ENCODE peak calls at places on chromosomes 3 and 15, in seven cellular contexts. U is heart left ventricle, Y is IMR-90, L is H1, Z is A549, A is tibial artery, N is kidney. Q is an unnamed sample.

GRCh38 chr15:74464216-74464615 is 3.3 kb upstream of the UBL7 start:
- DNase-seq in Z (no peak), U (no peak), N (no peak), Y (no peak), A (no peak), L (no peak), Q (no peak)

GRCh38 chr3:136612512-136612911 is 139.7 kb downstream of the STAG1 start:
- DNase-seq in U (no peak), A (no peak), Z (no peak), N (no peak), Y (peak; percentile 27), L (no peak), Q (no peak)

GRCh38 chr3:10464068-10464434 is 41.3 kb downstream of the ATP2B2 start:
- DNase-seq in Z (no peak), L (no peak), U (no peak), Y (no peak), A (no peak), N (no peak), Q (no peak)

GRCh38 chr3:134419214-134419965 is 45.1 kb upstream of the AMOTL2 start:
- DNase-seq in N (no peak), U (no peak), Y (no peak), Z (no peak), A (no peak), L (no peak), Q (no peak)

GRCh38 chr15:42082832-42083604 is 11.3 kb downstream of the PLA2G4D start:
- DNase-seq in Z (no peak), U (no peak), N (no peak), A (no peak), Y (no peak), L (no peak), Q (peak; percentile 72)

GRCh38 chr3:143337387-143337786 is 217.8 kb downstream of the CHST2 start:
- DNase-seq in Y (no peak), N (no peak), A (no peak), Z (no peak), L (no peak), U (no peak), Q (no peak)

GRCh38 chr15:42385980-42386695 is 26.8 kb downstream of the CAPN3 start:
- DNase-seq in A (no peak), U (no peak), N (no peak), L (no peak), Y (peak; percentile 6), Z (no peak), Q (peak; percentile 43)

GRCh38 chr3:100590114-100590839 is 19.1 kb upstream of the ADGRG7 start:
- DNase-seq in L (no peak), Z (peak; percentile 49), Y (peak; percentile 76), N (no peak), A (peak; percentile 49), U (peak; percentile 40), Q (no peak)

GRCh38 chr3:78096488-78097255 is 1056.8 kb downstream of the ROBO2 start:
- DNase-seq in A (no peak), Z (no peak), U (no peak), N (no peak), Y (peak; percentile 72), L (no peak), Q (no peak)

GRCh38 chr3:45343947-45344346 is 44.4 kb upstream of the LARS2 start:
- DNase-seq in U (no peak), N (no peak), L (no peak), A (no peak), Z (peak; percentile 5), Y (peak; percentile 18), Q (no peak)

GRCh38 chr3:160870327-160870726 is 114.3 kb downstream of the PPM1L start:
- DNase-seq in Y (no peak), N (no peak), U (no peak), A (no peak), Z (no peak), L (no peak), Q (no peak)

GRCh38 chr3:114896978-114897377 is 250.1 kb downstream of the ZBTB20 start:
- DNase-seq in Y (no peak), L (no peak), U (no peak), N (no peak), Z (no peak), A (no peak), Q (no peak)

GRCh38 chr3:148173836-148174235 is 523.9 kb upstream of the AGTR1 start:
- DNase-seq in A (no peak), N (no peak), Z (no peak), L (no peak), U (no peak), Y (no peak), Q (no peak)

DNA sequence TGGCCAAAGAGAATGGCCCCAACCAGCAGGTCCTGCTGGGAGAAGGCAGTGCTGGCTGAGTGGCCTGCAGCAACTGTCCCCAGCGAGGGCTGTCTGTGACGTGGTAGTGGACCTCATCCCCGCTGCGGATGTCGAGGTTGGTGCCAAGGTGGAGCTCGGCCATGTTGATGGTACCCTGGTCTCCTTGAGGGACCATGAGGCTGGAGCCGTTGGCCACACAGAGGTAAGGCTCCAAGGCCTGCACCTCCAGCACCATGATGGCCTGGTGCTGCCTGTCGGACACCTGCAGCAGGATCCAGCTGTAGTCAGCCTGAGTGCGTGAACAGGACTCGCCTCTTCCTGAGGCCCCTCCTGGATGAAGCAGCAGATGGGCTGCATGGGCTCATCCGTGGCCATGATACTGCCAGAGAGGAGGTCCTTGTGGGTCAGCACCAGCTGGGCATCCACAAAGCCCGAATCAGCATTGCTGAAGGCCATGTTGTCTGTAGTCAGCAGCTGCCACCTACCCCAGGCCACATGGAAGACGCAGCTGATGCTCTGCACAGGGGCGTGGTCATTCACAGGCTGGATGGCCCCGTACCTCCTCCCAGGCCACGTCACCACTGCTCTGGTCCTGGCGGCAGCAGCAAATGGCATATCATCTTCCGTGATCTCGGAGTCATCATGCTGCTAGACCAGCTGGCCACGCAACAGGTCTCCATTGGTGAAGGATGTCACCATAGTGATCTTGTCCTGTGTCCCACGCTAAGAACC is 167.5 kb downstream of the GOLGA6L4 start:
- DNase-seq in U (peak; percentile 13), Y (no peak), N (peak; percentile 57), Z (no peak), A (no peak), L (no peak), Q (peak; percentile 72)
- H3K4me1 ChIP-seq in U (no peaks in the 10 kb centered on the region), Y (no peaks in the 10 kb centered on the region), N (no peaks in the 10 kb centered on the region), Z (no peaks in the 10 kb centered on the region), A (no peaks in the 10 kb centered on the region), L (no peaks in the 10 kb centered on the region), Q (no peaks in the 10 kb centered on the region)

GRCh38 chr3:141413387-141414140 is 45.3 kb downstream of the ZBTB38 start:
- DNase-seq in Z (no peak), L (no peak), Y (peak; percentile 50), A (no peak), U (no peak), N (no peak), Q (no peak)

GRCh38 chr3:141410408-141410807 is 42.1 kb downstream of the ZBTB38 start:
- DNase-seq in Y (peak; percentile 83), Z (no peak), U (peak; percentile 79), A (peak; percentile 42), N (no peak), L (no peak), Q (no peak)

GRCh38 chr3:141410861-141411771 is 42.8 kb downstream of the ZBTB38 start:
- DNase-seq in L (no peak), Y (peak; percentile 68), N (no peak), A (peak; percentile 47), Z (no peak), U (no peak), Q (no peak)

GRCh38 chr3:141412936-141413354 is 44.6 kb downstream of the ZBTB38 start:
- DNase-seq in Y (peak; percentile 85), A (peak; percentile 96), Z (no peak), U (peak; percentile 89), N (peak; percentile 90), L (no peak), Q (no peak)

GRCh38 chr3:141412087-141412935 is 44.0 kb downstream of the ZBTB38 start:
- DNase-seq in Z (peak; percentile 58), U (peak; percentile 62), Y (peak; percentile 96), L (no peak), N (no peak), A (peak; percentile 80), Q (no peak)
- H3K4me1 ChIP-seq in Z (peaks cover 99% of the 10 kb centered on the region), U (peaks cover 90% of the 10 kb centered on the region), Y (peaks cover 45% of the 10 kb centered on the region), L (no peaks in the 10 kb centered on the region), N (peaks cover 48% of the 10 kb centered on the region), A (no peaks in the 10 kb centered on the region), Q (peaks cover 66% of the 10 kb centered on the region)

DNA sequence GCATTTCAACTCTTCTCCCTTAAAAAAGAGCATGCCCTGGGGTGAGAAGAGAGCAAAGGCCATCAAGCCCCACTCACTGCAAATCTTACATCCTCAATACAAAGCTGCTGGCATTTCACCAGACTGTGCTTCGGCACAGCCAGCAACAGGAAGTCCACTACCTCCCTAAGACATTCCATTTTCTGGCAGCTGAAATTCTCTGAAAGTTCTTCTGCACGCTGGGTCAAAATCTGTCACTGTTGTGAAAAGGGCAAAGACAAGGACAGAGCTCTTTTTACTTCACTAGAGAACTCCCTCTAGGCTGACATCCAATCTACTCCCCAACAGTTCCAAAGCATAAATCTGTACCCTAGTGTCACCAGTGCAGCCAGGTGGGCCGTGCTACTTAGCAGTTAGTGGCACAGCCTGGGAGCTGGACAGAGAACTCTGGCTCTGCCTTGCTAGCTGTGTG is 6.3 kb downstream of the MTMR10 start:
- DNase-seq in A (peak; percentile 30), N (no peak), U (peak; percentile 32), L (no peak), Z (no peak), Y (peak; percentile 20), Q (no peak)
- H3K4me1 ChIP-seq in A (no peaks in the 10 kb centered on the region), N (peaks cover 49% of the 10 kb centered on the region), U (peaks cover 68% of the 10 kb centered on the region), L (no peaks in the 10 kb centered on the region), Z (peaks cover 26% of the 10 kb centered on the region), Y (peaks cover 7% of the 10 kb centered on the region), Q (peaks cover 5% of the 10 kb centered on the region)

GRCh38 chr3:185720326-185720725 is 104.5 kb downstream of the IGF2BP2 start:
- DNase-seq in N (no peak), Z (no peak), U (no peak), Y (no peak), A (no peak), L (no peak), Q (no peak)

GRCh38 chr3:185716436-185717090 is 108.3 kb downstream of the IGF2BP2 start:
- DNase-seq in Z (no peak), Y (no peak), L (no peak), U (no peak), N (no peak), A (no peak), Q (no peak)

GRCh38 chr3:185718736-185719456 is 105.9 kb downstream of the IGF2BP2 start:
- DNase-seq in Z (no peak), A (no peak), L (no peak), N (no peak), Y (no peak), U (no peak), Q (no peak)

GRCh38 chr3:185717121-185717520 is 107.7 kb downstream of the IGF2BP2 start:
- DNase-seq in L (no peak), A (no peak), N (no peak), Y (peak; percentile 93), Z (no peak), U (no peak), Q (no peak)

DNA sequence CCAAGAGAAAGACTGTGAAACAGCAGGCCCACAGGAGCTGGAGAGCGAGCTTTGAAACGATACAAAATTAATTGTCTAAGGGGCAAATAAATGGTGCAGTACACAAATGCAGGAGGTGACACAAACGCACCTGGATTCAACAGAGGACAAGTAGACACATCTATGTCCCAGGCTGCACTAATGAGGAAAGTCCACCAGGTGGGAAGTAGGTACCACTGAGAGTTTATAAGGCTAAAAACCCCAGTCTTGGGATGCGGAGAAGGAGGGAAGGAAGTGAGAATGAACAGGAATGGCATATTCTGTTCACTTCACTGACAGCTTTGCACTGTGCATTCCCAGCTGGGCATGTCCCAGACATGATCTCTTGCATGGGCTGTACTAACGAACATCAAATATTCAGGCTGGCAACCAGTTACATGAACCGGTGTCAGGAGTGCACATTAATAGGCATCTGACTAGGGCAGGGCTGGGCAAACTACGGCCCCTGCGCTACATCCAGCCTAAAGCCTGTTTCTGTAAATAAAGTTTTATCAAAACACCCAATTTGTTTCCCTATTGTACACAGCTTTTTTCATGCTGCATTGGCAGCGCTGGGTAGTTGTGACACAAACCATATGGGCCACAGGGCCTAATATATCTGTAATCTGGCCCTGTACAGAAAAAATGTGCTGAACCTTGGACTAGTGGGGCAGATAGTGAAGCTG is 107.1 kb downstream of the IGF2BP2 start:
- DNase-seq in Y (no peak), N (no peak), L (no peak), Z (no peak), A (no peak), U (no peak), Q (no peak)
- H3K4me1 ChIP-seq in Y (peaks cover 30% of the 10 kb centered on the region), N (peaks cover 5% of the 10 kb centered on the region), L (peaks cover 28% of the 10 kb centered on the region), Z (peaks cover 19% of the 10 kb centered on the region), A (no peaks in the 10 kb centered on the region), U (peaks cover 9% of the 10 kb centered on the region), Q (peaks cover 51% of the 10 kb centered on the region)